ENCODE peak calls at places on chromosomes 2 and 18, in nine cellular contexts. One of them, this sample, is unnamed.

GRCh38 chr2:222568866-222569265 is 87.0 kb downstream of the FARSB start:
- DNase-seq in HCT116: no peak
- DNase-seq in CD4-positive, alpha-beta T cell: no peak
- DNase-seq in left ventricle myocardium inferior: peak
- DNase-seq in HL-60: no peak
- DNase-seq in thoracic aorta: no peak
- DNase-seq in left lung: no peak
- DNase-seq in endodermal cell: no peak
- DNase-seq in colonic mucosa: no peak
- DNase-seq in this sample: peak

GRCh38 chr2:1854747-1855146 is 110.4 kb upstream of the PXDN start:
- DNase-seq in HL-60: no peak
- DNase-seq in CD4-positive, alpha-beta T cell: no peak
- DNase-seq in colonic mucosa: no peak
- DNase-seq in HCT116: no peak
- DNase-seq in left ventricle myocardium inferior: no peak
- DNase-seq in left lung: no peak
- DNase-seq in thoracic aorta: no peak
- DNase-seq in endodermal cell: peak
- DNase-seq in this sample: peak

GRCh38 chr2:66370824-66371223 is 64.1 kb upstream of the MEIS1 start:
- DNase-seq in CD4-positive, alpha-beta T cell: no peak
- DNase-seq in HL-60: no peak
- DNase-seq in endodermal cell: no peak
- DNase-seq in left lung: no peak
- DNase-seq in colonic mucosa: no peak
- DNase-seq in HCT116: no peak
- DNase-seq in thoracic aorta: no peak
- DNase-seq in left ventricle myocardium inferior: no peak
- DNase-seq in this sample: no peak

GRCh38 chr18:681985-682384 is 24.5 kb downstream of the TYMS start:
- DNase-seq in left ventricle myocardium inferior: no peak
- DNase-seq in thoracic aorta: no peak
- DNase-seq in endodermal cell: no peak
- DNase-seq in HCT116: no peak
- DNase-seq in CD4-positive, alpha-beta T cell: no peak
- DNase-seq in colonic mucosa: no peak
- DNase-seq in left lung: no peak
- DNase-seq in HL-60: no peak
- DNase-seq in this sample: no peak

GRCh38 chr18:62585274-62586147 is 62.7 kb downstream of the ZCCHC2 start:
- DNase-seq in colonic mucosa: no peak
- DNase-seq in HL-60: no peak
- DNase-seq in HCT116: no peak
- DNase-seq in left lung: no peak
- DNase-seq in thoracic aorta: no peak
- DNase-seq in left ventricle myocardium inferior: no peak
- DNase-seq in CD4-positive, alpha-beta T cell: no peak
- DNase-seq in endodermal cell: no peak
- DNase-seq in this sample: no peak

GRCh38 chr2:3284657-3285630 is 92.7 kb downstream of the EIPR1 start:
- DNase-seq in HL-60: no peak
- DNase-seq in left lung: no peak
- DNase-seq in HCT116: no peak
- DNase-seq in endodermal cell: no peak
- DNase-seq in left ventricle myocardium inferior: no peak
- DNase-seq in colonic mucosa: no peak
- DNase-seq in CD4-positive, alpha-beta T cell: no peak
- DNase-seq in thoracic aorta: no peak
- DNase-seq in this sample: no peak

GRCh38 chr2:10989782-10990181 is 78.0 kb downstream of the KCNF1 start:
- DNase-seq in left ventricle myocardium inferior: no peak
- DNase-seq in colonic mucosa: no peak
- DNase-seq in thoracic aorta: no peak
- DNase-seq in HL-60: no peak
- DNase-seq in left lung: no peak
- DNase-seq in CD4-positive, alpha-beta T cell: no peak
- DNase-seq in HCT116: no peak
- DNase-seq in endodermal cell: no peak
- DNase-seq in this sample: no peak

GRCh38 chr2:219645631-219646527 is 18.4 kb downstream of the SLC4A3 start:
- DNase-seq in endodermal cell: peak
- DNase-seq in HCT116: peak
- DNase-seq in left ventricle myocardium inferior: no peak
- DNase-seq in CD4-positive, alpha-beta T cell: no peak
- DNase-seq in thoracic aorta: no peak
- DNase-seq in HL-60: no peak
- DNase-seq in left lung: peak
- DNase-seq in colonic mucosa: no peak
- DNase-seq in this sample: peak

GRCh38 chr2:113167115-113167932 is 6.4 kb upstream of the PSD4 start:
- DNase-seq in CD4-positive, alpha-beta T cell: peak
- DNase-seq in endodermal cell: no peak
- DNase-seq in left lung: peak
- DNase-seq in HL-60: no peak
- DNase-seq in colonic mucosa: peak
- DNase-seq in left ventricle myocardium inferior: no peak
- DNase-seq in thoracic aorta: no peak
- DNase-seq in HCT116: no peak
- DNase-seq in this sample: no peak

GRCh38 chr2:53744395-53745065 is 23.1 kb upstream of the CHAC2 start:
- DNase-seq in CD4-positive, alpha-beta T cell: no peak
- DNase-seq in left ventricle myocardium inferior: no peak
- DNase-seq in HL-60: no peak
- DNase-seq in left lung: no peak
- DNase-seq in endodermal cell: no peak
- DNase-seq in HCT116: no peak
- DNase-seq in thoracic aorta: no peak
- DNase-seq in colonic mucosa: no peak
- DNase-seq in this sample: no peak

GRCh38 chr2:53737091-53737490 is 30.5 kb upstream of the CHAC2 start:
- DNase-seq in left ventricle myocardium inferior: no peak
- DNase-seq in endodermal cell: no peak
- DNase-seq in HL-60: no peak
- DNase-seq in thoracic aorta: no peak
- DNase-seq in HCT116: no peak
- DNase-seq in left lung: no peak
- DNase-seq in colonic mucosa: no peak
- DNase-seq in CD4-positive, alpha-beta T cell: no peak
- DNase-seq in this sample: no peak

GRCh38 chr2:53739057-53739456 is 28.5 kb upstream of the CHAC2 start:
- DNase-seq in thoracic aorta: no peak
- DNase-seq in HCT116: no peak
- DNase-seq in HL-60: no peak
- DNase-seq in CD4-positive, alpha-beta T cell: no peak
- DNase-seq in endodermal cell: no peak
- DNase-seq in left lung: no peak
- DNase-seq in colonic mucosa: no peak
- DNase-seq in left ventricle myocardium inferior: no peak
- DNase-seq in this sample: no peak

DNA sequence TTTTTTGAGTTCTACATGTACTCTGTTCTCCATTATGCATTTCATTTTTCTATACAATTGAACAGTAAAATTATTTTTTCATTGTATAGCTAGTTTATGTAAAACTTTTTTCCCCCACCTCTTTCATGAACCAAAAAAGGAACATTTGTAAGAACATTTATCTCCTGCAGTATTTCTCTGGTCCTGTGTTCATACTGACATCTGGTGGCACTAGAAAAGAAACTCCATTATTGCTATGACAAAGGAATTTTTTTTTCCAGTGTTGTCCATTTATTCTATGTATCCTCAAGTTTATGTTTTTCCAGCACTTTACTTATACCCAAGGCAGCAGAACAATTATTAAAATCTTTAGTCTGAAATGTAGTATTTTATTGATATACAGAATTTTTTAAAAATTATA is 27.4 kb upstream of the CHAC2 start:
- DNase-seq in HL-60: no peak
- DNase-seq in CD4-positive, alpha-beta T cell: no peak
- DNase-seq in endodermal cell: no peak
- DNase-seq in left lung: no peak
- DNase-seq in HCT116: peak
- DNase-seq in thoracic aorta: no peak
- DNase-seq in left ventricle myocardium inferior: no peak
- DNase-seq in colonic mucosa: no peak
- DNase-seq in this sample: peak
- TF ChIP-seq CTCF in HL-60: peak
- TF ChIP-seq CTCF in CD4-positive, alpha-beta T cell: no peak
- TF ChIP-seq CTCF in endodermal cell: peak
- TF ChIP-seq CTCF in left lung: peak
- TF ChIP-seq CTCF in HCT116: peak
- TF ChIP-seq CTCF in thoracic aorta: peak
- TF ChIP-seq CTCF in left ventricle myocardium inferior: peak
- TF ChIP-seq CTCF in colonic mucosa: no peak
- TF ChIP-seq CTCF in this sample: peak

GRCh38 chr2:25301453-25302352 is 40.0 kb downstream of the DNMT3A start:
- DNase-seq in colonic mucosa: no peak
- DNase-seq in endodermal cell: no peak
- DNase-seq in left lung: no peak
- DNase-seq in left ventricle myocardium inferior: no peak
- DNase-seq in HL-60: peak
- DNase-seq in CD4-positive, alpha-beta T cell: peak
- DNase-seq in HCT116: peak
- DNase-seq in thoracic aorta: no peak
- DNase-seq in this sample: peak
- H3K27ac ChIP-seq in colonic mucosa: no peak
- H3K27ac ChIP-seq in endodermal cell: no peak
- H3K27ac ChIP-seq in left lung: peak
- H3K27ac ChIP-seq in left ventricle myocardium inferior: no peak
- H3K27ac ChIP-seq in HL-60: no peak
- H3K27ac ChIP-seq in CD4-positive, alpha-beta T cell: no peak
- H3K27ac ChIP-seq in HCT116: no peak
- H3K27ac ChIP-seq in thoracic aorta: no peak
- H3K27ac ChIP-seq in this sample: no peak

GRCh38 chr2:68811364-68811763 is 59.8 kb downstream of the BMP10 start:
- DNase-seq in CD4-positive, alpha-beta T cell: no peak
- DNase-seq in colonic mucosa: no peak
- DNase-seq in endodermal cell: no peak
- DNase-seq in left lung: no peak
- DNase-seq in HCT116: no peak
- DNase-seq in HL-60: no peak
- DNase-seq in left ventricle myocardium inferior: peak
- DNase-seq in thoracic aorta: peak
- DNase-seq in this sample: peak

GRCh38 chr2:68813596-68813995 is 57.6 kb downstream of the BMP10 start:
- DNase-seq in colonic mucosa: no peak
- DNase-seq in endodermal cell: no peak
- DNase-seq in HCT116: no peak
- DNase-seq in HL-60: no peak
- DNase-seq in thoracic aorta: no peak
- DNase-seq in CD4-positive, alpha-beta T cell: no peak
- DNase-seq in left ventricle myocardium inferior: no peak
- DNase-seq in left lung: no peak
- DNase-seq in this sample: no peak

GRCh38 chr2:68807821-68808266 is 63.4 kb downstream of the BMP10 start:
- DNase-seq in left lung: peak
- DNase-seq in HCT116: no peak
- DNase-seq in thoracic aorta: no peak
- DNase-seq in HL-60: peak
- DNase-seq in CD4-positive, alpha-beta T cell: no peak
- DNase-seq in endodermal cell: no peak
- DNase-seq in left ventricle myocardium inferior: no peak
- DNase-seq in colonic mucosa: peak
- DNase-seq in this sample: no peak

GRCh38 chr2:68809324-68810240 is 61.6 kb downstream of the BMP10 start:
- DNase-seq in colonic mucosa: no peak
- DNase-seq in HCT116: no peak
- DNase-seq in left ventricle myocardium inferior: no peak
- DNase-seq in endodermal cell: no peak
- DNase-seq in CD4-positive, alpha-beta T cell: no peak
- DNase-seq in left lung: no peak
- DNase-seq in HL-60: no peak
- DNase-seq in thoracic aorta: no peak
- DNase-seq in this sample: no peak

GRCh38 chr2:68812256-68812655 is 58.9 kb downstream of the BMP10 start:
- DNase-seq in colonic mucosa: no peak
- DNase-seq in endodermal cell: no peak
- DNase-seq in CD4-positive, alpha-beta T cell: no peak
- DNase-seq in left ventricle myocardium inferior: no peak
- DNase-seq in thoracic aorta: no peak
- DNase-seq in HL-60: no peak
- DNase-seq in HCT116: no peak
- DNase-seq in left lung: no peak
- DNase-seq in this sample: no peak
- TF ChIP-seq CTCF in colonic mucosa: no peak
- TF ChIP-seq CTCF in endodermal cell: no peak
- TF ChIP-seq CTCF in CD4-positive, alpha-beta T cell: no peak
- TF ChIP-seq CTCF in left ventricle myocardium inferior: no peak
- TF ChIP-seq CTCF in thoracic aorta: no peak
- TF ChIP-seq CTCF in HL-60: no peak
- TF ChIP-seq CTCF in HCT116: no peak
- TF ChIP-seq CTCF in left lung: no peak
- TF ChIP-seq CTCF in this sample: no peak

GRCh38 chr18:49071365-49071764 is 120.6 kb upstream of the SMAD7 start:
- DNase-seq in endodermal cell: no peak
- DNase-seq in HCT116: no peak
- DNase-seq in thoracic aorta: no peak
- DNase-seq in left lung: no peak
- DNase-seq in CD4-positive, alpha-beta T cell: no peak
- DNase-seq in HL-60: no peak
- DNase-seq in left ventricle myocardium inferior: no peak
- DNase-seq in colonic mucosa: no peak
- DNase-seq in this sample: peak

GRCh38 chr18:49072940-49073339 is 122.2 kb upstream of the SMAD7 start:
- DNase-seq in CD4-positive, alpha-beta T cell: no peak
- DNase-seq in thoracic aorta: no peak
- DNase-seq in endodermal cell: no peak
- DNase-seq in colonic mucosa: no peak
- DNase-seq in HCT116: no peak
- DNase-seq in left ventricle myocardium inferior: no peak
- DNase-seq in HL-60: no peak
- DNase-seq in left lung: no peak
- DNase-seq in this sample: no peak

GRCh38 chr18:49072524-49072934 is 121.8 kb upstream of the SMAD7 start:
- DNase-seq in HL-60: no peak
- DNase-seq in endodermal cell: no peak
- DNase-seq in HCT116: no peak
- DNase-seq in thoracic aorta: no peak
- DNase-seq in left lung: no peak
- DNase-seq in CD4-positive, alpha-beta T cell: no peak
- DNase-seq in colonic mucosa: peak
- DNase-seq in left ventricle myocardium inferior: no peak
- DNase-seq in this sample: peak

GRCh38 chr18:49070552-49070951 is 119.8 kb upstream of the SMAD7 start:
- DNase-seq in colonic mucosa: no peak
- DNase-seq in HCT116: no peak
- DNase-seq in HL-60: no peak
- DNase-seq in CD4-positive, alpha-beta T cell: no peak
- DNase-seq in thoracic aorta: no peak
- DNase-seq in left ventricle myocardium inferior: no peak
- DNase-seq in endodermal cell: no peak
- DNase-seq in left lung: no peak
- DNase-seq in this sample: no peak

DNA sequence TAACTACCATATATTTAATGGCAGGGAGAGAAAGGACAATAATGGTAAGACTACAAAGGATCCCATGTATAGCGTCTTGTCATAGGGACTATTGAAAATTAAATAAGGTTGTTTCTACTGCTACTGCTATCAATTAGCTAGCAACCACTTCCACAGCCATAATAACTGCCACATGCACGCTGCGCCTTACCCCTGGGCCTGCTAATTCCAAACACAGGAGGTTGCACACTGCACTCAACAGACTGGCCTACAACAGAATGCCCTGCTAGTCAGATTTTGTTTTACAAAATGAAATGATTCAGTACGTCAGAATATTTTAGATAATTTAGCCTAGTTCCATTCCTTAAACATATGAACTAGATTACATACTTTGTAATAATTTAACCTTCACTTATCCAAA is 121.0 kb upstream of the SMAD7 start:
- DNase-seq in colonic mucosa: no peak
- DNase-seq in left ventricle myocardium inferior: no peak
- DNase-seq in HCT116: no peak
- DNase-seq in endodermal cell: no peak
- DNase-seq in left lung: no peak
- DNase-seq in HL-60: no peak
- DNase-seq in thoracic aorta: no peak
- DNase-seq in CD4-positive, alpha-beta T cell: no peak
- DNase-seq in this sample: no peak
- H3K27ac ChIP-seq in colonic mucosa: no peak
- H3K27ac ChIP-seq in left ventricle myocardium inferior: no peak
- H3K27ac ChIP-seq in HCT116: no peak
- H3K27ac ChIP-seq in endodermal cell: no peak
- H3K27ac ChIP-seq in left lung: no peak
- H3K27ac ChIP-seq in HL-60: no peak
- H3K27ac ChIP-seq in thoracic aorta: peak
- H3K27ac ChIP-seq in CD4-positive, alpha-beta T cell: no peak
- H3K27ac ChIP-seq in this sample: peak